ENCODE peak calls at places on chromosome 19, in four cellular contexts. One of them, this sample, is unnamed.

GRCh38 chr19:14555918-14556661 is 15.8 kb downstream of the NDUFB7 start:
- DNase-seq in activated naive CD8-positive, alpha-beta T cell treated with anti-CD3 and anti-CD28 coated beads, Interleukin-2, amount 50 U/mL, for 16 hours: no peak
- DNase-seq in stimulated activated naive B cell treated with anti-CD40 and anti-IgM and Interleukin-4, amounts not matched to agents 10 μg/mL and 1 μg/mL and 100 μg/mL, for 72 hours: no peak
- DNase-seq in AG04450: no peak
- DNase-seq in this sample: no peak

GRCh38 chr19:35727053-35727955 is 9.5 kb downstream of the KMT2B start:
- DNase-seq in activated naive CD8-positive, alpha-beta T cell treated with anti-CD3 and anti-CD28 coated beads, Interleukin-2, amount 50 U/mL, for 16 hours: no peak
- DNase-seq in stimulated activated naive B cell treated with anti-CD40 and anti-IgM and Interleukin-4, amounts not matched to agents 10 μg/mL and 1 μg/mL and 100 μg/mL, for 72 hours: no peak
- DNase-seq in AG04450: no peak
- DNase-seq in this sample: no peak

GRCh38 chr19:2543463-2544442 is 67.8 kb downstream of the GADD45B start:
- DNase-seq in activated naive CD8-positive, alpha-beta T cell treated with anti-CD3 and anti-CD28 coated beads, Interleukin-2, amount 50 U/mL, for 16 hours: peak
- DNase-seq in stimulated activated naive B cell treated with anti-CD40 and anti-IgM and Interleukin-4, amounts not matched to agents 10 μg/mL and 1 μg/mL and 100 μg/mL, for 72 hours: peak
- DNase-seq in AG04450: peak
- DNase-seq in this sample: peak

GRCh38 chr19:47537493-47537892 is 22.6 kb upstream of the NAPA start:
- DNase-seq in activated naive CD8-positive, alpha-beta T cell treated with anti-CD3 and anti-CD28 coated beads, Interleukin-2, amount 50 U/mL, for 16 hours: no peak
- DNase-seq in stimulated activated naive B cell treated with anti-CD40 and anti-IgM and Interleukin-4, amounts not matched to agents 10 μg/mL and 1 μg/mL and 100 μg/mL, for 72 hours: no peak
- DNase-seq in AG04450: no peak
- DNase-seq in this sample: no peak

GRCh38 chr19:23294141-23294540 is 43.9 kb upstream of the ZNF724 start:
- DNase-seq in activated naive CD8-positive, alpha-beta T cell treated with anti-CD3 and anti-CD28 coated beads, Interleukin-2, amount 50 U/mL, for 16 hours: no peak
- DNase-seq in stimulated activated naive B cell treated with anti-CD40 and anti-IgM and Interleukin-4, amounts not matched to agents 10 μg/mL and 1 μg/mL and 100 μg/mL, for 72 hours: no peak
- DNase-seq in AG04450: no peak
- DNase-seq in this sample: no peak

GRCh38 chr19:28482221-28482620 is 730.7 kb downstream of the UQCRFS1 start:
- DNase-seq in activated naive CD8-positive, alpha-beta T cell treated with anti-CD3 and anti-CD28 coated beads, Interleukin-2, amount 50 U/mL, for 16 hours: no peak
- DNase-seq in stimulated activated naive B cell treated with anti-CD40 and anti-IgM and Interleukin-4, amounts not matched to agents 10 μg/mL and 1 μg/mL and 100 μg/mL, for 72 hours: no peak
- DNase-seq in AG04450: no peak
- DNase-seq in this sample: no peak

GRCh38 chr19:14428882-14429416 is 4.2 kb upstream of the PKN1 start:
- DNase-seq in activated naive CD8-positive, alpha-beta T cell treated with anti-CD3 and anti-CD28 coated beads, Interleukin-2, amount 50 U/mL, for 16 hours: no peak
- DNase-seq in stimulated activated naive B cell treated with anti-CD40 and anti-IgM and Interleukin-4, amounts not matched to agents 10 μg/mL and 1 μg/mL and 100 μg/mL, for 72 hours: no peak
- DNase-seq in AG04450: no peak
- DNase-seq in this sample: no peak

GRCh38 chr19:55147408-55148251 is 1.4 kb downstream of the TNNT1 start:
- DNase-seq in activated naive CD8-positive, alpha-beta T cell treated with anti-CD3 and anti-CD28 coated beads, Interleukin-2, amount 50 U/mL, for 16 hours: no peak
- DNase-seq in stimulated activated naive B cell treated with anti-CD40 and anti-IgM and Interleukin-4, amounts not matched to agents 10 μg/mL and 1 μg/mL and 100 μg/mL, for 72 hours: no peak
- DNase-seq in AG04450: no peak
- DNase-seq in this sample: no peak

GRCh38 chr19:45440873-45441654 is 17.3 kb upstream of the ERCC1 start:
- DNase-seq in activated naive CD8-positive, alpha-beta T cell treated with anti-CD3 and anti-CD28 coated beads, Interleukin-2, amount 50 U/mL, for 16 hours: no peak
- DNase-seq in stimulated activated naive B cell treated with anti-CD40 and anti-IgM and Interleukin-4, amounts not matched to agents 10 μg/mL and 1 μg/mL and 100 μg/mL, for 72 hours: no peak
- DNase-seq in AG04450: no peak
- DNase-seq in this sample: no peak

GRCh38 chr19:47093841-47094240 is 19.7 kb downstream of the ZC3H4 start:
- DNase-seq in activated naive CD8-positive, alpha-beta T cell treated with anti-CD3 and anti-CD28 coated beads, Interleukin-2, amount 50 U/mL, for 16 hours: no peak
- DNase-seq in stimulated activated naive B cell treated with anti-CD40 and anti-IgM and Interleukin-4, amounts not matched to agents 10 μg/mL and 1 μg/mL and 100 μg/mL, for 72 hours: no peak
- DNase-seq in AG04450: no peak
- DNase-seq in this sample: no peak

GRCh38 chr19:38374332-38375097 is at the start of gene PSMD8:
- DNase-seq in activated naive CD8-positive, alpha-beta T cell treated with anti-CD3 and anti-CD28 coated beads, Interleukin-2, amount 50 U/mL, for 16 hours: peak
- DNase-seq in stimulated activated naive B cell treated with anti-CD40 and anti-IgM and Interleukin-4, amounts not matched to agents 10 μg/mL and 1 μg/mL and 100 μg/mL, for 72 hours: peak
- DNase-seq in AG04450: peak
- DNase-seq in this sample: peak

GRCh38 chr19:661427-662196 is 1.4 kb downstream of the RNF126 start:
- DNase-seq in activated naive CD8-positive, alpha-beta T cell treated with anti-CD3 and anti-CD28 coated beads, Interleukin-2, amount 50 U/mL, for 16 hours: no peak
- DNase-seq in stimulated activated naive B cell treated with anti-CD40 and anti-IgM and Interleukin-4, amounts not matched to agents 10 μg/mL and 1 μg/mL and 100 μg/mL, for 72 hours: peak
- DNase-seq in AG04450: no peak
- DNase-seq in this sample: no peak

GRCh38 chr19:12703056-12703455 is 6.6 kb upstream of the FBXW9 start:
- DNase-seq in activated naive CD8-positive, alpha-beta T cell treated with anti-CD3 and anti-CD28 coated beads, Interleukin-2, amount 50 U/mL, for 16 hours: no peak
- DNase-seq in stimulated activated naive B cell treated with anti-CD40 and anti-IgM and Interleukin-4, amounts not matched to agents 10 μg/mL and 1 μg/mL and 100 μg/mL, for 72 hours: no peak
- DNase-seq in AG04450: no peak
- DNase-seq in this sample: no peak

GRCh38 chr19:40274585-40275544 is 10.3 kb downstream of the AKT2 start:
- DNase-seq in activated naive CD8-positive, alpha-beta T cell treated with anti-CD3 and anti-CD28 coated beads, Interleukin-2, amount 50 U/mL, for 16 hours: no peak
- DNase-seq in stimulated activated naive B cell treated with anti-CD40 and anti-IgM and Interleukin-4, amounts not matched to agents 10 μg/mL and 1 μg/mL and 100 μg/mL, for 72 hours: peak
- DNase-seq in AG04450: no peak
- DNase-seq in this sample: no peak

GRCh38 chr19:48258350-48258749 is 2.6 kb upstream of the CARD8 start:
- DNase-seq in activated naive CD8-positive, alpha-beta T cell treated with anti-CD3 and anti-CD28 coated beads, Interleukin-2, amount 50 U/mL, for 16 hours: no peak
- DNase-seq in stimulated activated naive B cell treated with anti-CD40 and anti-IgM and Interleukin-4, amounts not matched to agents 10 μg/mL and 1 μg/mL and 100 μg/mL, for 72 hours: no peak
- DNase-seq in AG04450: no peak
- DNase-seq in this sample: no peak

GRCh38 chr19:17041994-17042393 is 15.4 kb upstream of the CPAMD8 start:
- DNase-seq in activated naive CD8-positive, alpha-beta T cell treated with anti-CD3 and anti-CD28 coated beads, Interleukin-2, amount 50 U/mL, for 16 hours: no peak
- DNase-seq in stimulated activated naive B cell treated with anti-CD40 and anti-IgM and Interleukin-4, amounts not matched to agents 10 μg/mL and 1 μg/mL and 100 μg/mL, for 72 hours: no peak
- DNase-seq in AG04450: no peak
- DNase-seq in this sample: no peak

GRCh38 chr19:4229179-4229931 is at the start of gene EBI3:
- DNase-seq in activated naive CD8-positive, alpha-beta T cell treated with anti-CD3 and anti-CD28 coated beads, Interleukin-2, amount 50 U/mL, for 16 hours: no peak
- DNase-seq in stimulated activated naive B cell treated with anti-CD40 and anti-IgM and Interleukin-4, amounts not matched to agents 10 μg/mL and 1 μg/mL and 100 μg/mL, for 72 hours: peak
- DNase-seq in AG04450: no peak
- DNase-seq in this sample: no peak